ENCODE peak calls at places on chromosomes 5 and 9, in eight cellular contexts. One of them, this sample, is unnamed.

GRCh38 chr5:112833971-112834370 is 27.1 kb upstream of the SRP19 start:
- DNase-seq in body of pancreas: no peak
- DNase-seq in stimulated activated CD8-positive, alpha-beta memory T cell treated with anti-CD3 and anti-CD28 coated beads, Interleukin-7, amount 100 ng/mL, for 1 hour: no peak
- DNase-seq in effector CD4-positive, alpha-beta T cell: no peak
- DNase-seq in stomach: no peak
- DNase-seq in CD4-positive, alpha-beta T cell: no peak
- DNase-seq in HTR-8/SVneo: no peak
- DNase-seq in EH: no peak
- DNase-seq in this sample: no peak

GRCh38 chr5:170393235-170393634 is 4.1 kb upstream of the KCNMB1 start:
- DNase-seq in body of pancreas: no peak
- DNase-seq in stimulated activated CD8-positive, alpha-beta memory T cell treated with anti-CD3 and anti-CD28 coated beads, Interleukin-7, amount 100 ng/mL, for 1 hour: no peak
- DNase-seq in effector CD4-positive, alpha-beta T cell: no peak
- DNase-seq in stomach: no peak
- DNase-seq in CD4-positive, alpha-beta T cell: peak; percentile 12
- DNase-seq in HTR-8/SVneo: no peak
- DNase-seq in EH: peak; percentile 17
- DNase-seq in this sample: no peak

GRCh38 chr5:177105546-177106476 is 19.1 kb downstream of the FGFR4 start:
- DNase-seq in body of pancreas: no peak
- DNase-seq in stimulated activated CD8-positive, alpha-beta memory T cell treated with anti-CD3 and anti-CD28 coated beads, Interleukin-7, amount 100 ng/mL, for 1 hour: no peak
- DNase-seq in effector CD4-positive, alpha-beta T cell: no peak
- DNase-seq in stomach: no peak
- DNase-seq in CD4-positive, alpha-beta T cell: no peak
- DNase-seq in HTR-8/SVneo: no peak
- DNase-seq in EH: no peak
- DNase-seq in this sample: no peak

GRCh38 chr9:27792971-27793689 is 219.8 kb upstream of the C9orf72 start:
- DNase-seq in body of pancreas: no peak
- DNase-seq in stimulated activated CD8-positive, alpha-beta memory T cell treated with anti-CD3 and anti-CD28 coated beads, Interleukin-7, amount 100 ng/mL, for 1 hour: no peak
- DNase-seq in effector CD4-positive, alpha-beta T cell: no peak
- DNase-seq in stomach: no peak
- DNase-seq in CD4-positive, alpha-beta T cell: no peak
- DNase-seq in HTR-8/SVneo: no peak
- DNase-seq in EH: no peak
- DNase-seq in this sample: no peak

GRCh38 chr9:135662758-135663450 is at the start of gene LCN9:
- DNase-seq in body of pancreas: no peak
- DNase-seq in stimulated activated CD8-positive, alpha-beta memory T cell treated with anti-CD3 and anti-CD28 coated beads, Interleukin-7, amount 100 ng/mL, for 1 hour: no peak
- DNase-seq in effector CD4-positive, alpha-beta T cell: no peak
- DNase-seq in stomach: no peak
- DNase-seq in CD4-positive, alpha-beta T cell: no peak
- DNase-seq in HTR-8/SVneo: no peak
- DNase-seq in EH: no peak
- DNase-seq in this sample: no peak

GRCh38 chr5:1420211-1421195 is 24.7 kb downstream of the SLC6A3 start:
- DNase-seq in body of pancreas: no peak
- DNase-seq in stimulated activated CD8-positive, alpha-beta memory T cell treated with anti-CD3 and anti-CD28 coated beads, Interleukin-7, amount 100 ng/mL, for 1 hour: no peak
- DNase-seq in effector CD4-positive, alpha-beta T cell: no peak
- DNase-seq in stomach: no peak
- DNase-seq in CD4-positive, alpha-beta T cell: no peak
- DNase-seq in HTR-8/SVneo: no peak
- DNase-seq in EH: no peak
- DNase-seq in this sample: no peak

GRCh38 chr9:118962426-118962825 is 406.8 kb downstream of the BRINP1 start:
- DNase-seq in body of pancreas: no peak
- DNase-seq in stimulated activated CD8-positive, alpha-beta memory T cell treated with anti-CD3 and anti-CD28 coated beads, Interleukin-7, amount 100 ng/mL, for 1 hour: no peak
- DNase-seq in effector CD4-positive, alpha-beta T cell: no peak
- DNase-seq in stomach: no peak
- DNase-seq in CD4-positive, alpha-beta T cell: no peak
- DNase-seq in HTR-8/SVneo: no peak
- DNase-seq in EH: peak; percentile 40
- DNase-seq in this sample: no peak

GRCh38 chr5:132887326-132887725 is 13.9 kb downstream of the LEAP2 start:
- DNase-seq in body of pancreas: no peak
- DNase-seq in stimulated activated CD8-positive, alpha-beta memory T cell treated with anti-CD3 and anti-CD28 coated beads, Interleukin-7, amount 100 ng/mL, for 1 hour: no peak
- DNase-seq in effector CD4-positive, alpha-beta T cell: no peak
- DNase-seq in stomach: no peak
- DNase-seq in CD4-positive, alpha-beta T cell: no peak
- DNase-seq in HTR-8/SVneo: no peak
- DNase-seq in EH: no peak
- DNase-seq in this sample: no peak

GRCh38 chr9:131781069-131781468 is 41.2 kb upstream of the RAPGEF1 start:
- DNase-seq in body of pancreas: no peak
- DNase-seq in stimulated activated CD8-positive, alpha-beta memory T cell treated with anti-CD3 and anti-CD28 coated beads, Interleukin-7, amount 100 ng/mL, for 1 hour: no peak
- DNase-seq in effector CD4-positive, alpha-beta T cell: no peak
- DNase-seq in stomach: no peak
- DNase-seq in CD4-positive, alpha-beta T cell: no peak
- DNase-seq in HTR-8/SVneo: no peak
- DNase-seq in EH: no peak
- DNase-seq in this sample: no peak

GRCh38 chr9:69951411-69951810 is 92.2 kb upstream of the MAMDC2 start:
- DNase-seq in body of pancreas: no peak
- DNase-seq in stimulated activated CD8-positive, alpha-beta memory T cell treated with anti-CD3 and anti-CD28 coated beads, Interleukin-7, amount 100 ng/mL, for 1 hour: no peak
- DNase-seq in effector CD4-positive, alpha-beta T cell: no peak
- DNase-seq in stomach: no peak
- DNase-seq in CD4-positive, alpha-beta T cell: no peak
- DNase-seq in HTR-8/SVneo: no peak
- DNase-seq in EH: peak; percentile 80
- DNase-seq in this sample: no peak

GRCh38 chr5:99879791-99880511 is 655.2 kb upstream of the FAM174A start:
- DNase-seq in body of pancreas: no peak
- DNase-seq in stimulated activated CD8-positive, alpha-beta memory T cell treated with anti-CD3 and anti-CD28 coated beads, Interleukin-7, amount 100 ng/mL, for 1 hour: no peak
- DNase-seq in effector CD4-positive, alpha-beta T cell: no peak
- DNase-seq in stomach: no peak
- DNase-seq in CD4-positive, alpha-beta T cell: no peak
- DNase-seq in HTR-8/SVneo: no peak
- DNase-seq in EH: no peak
- DNase-seq in this sample: no peak

GRCh38 chr5:82517544-82517943 is 239.4 kb upstream of the RPS23 start:
- DNase-seq in body of pancreas: no peak
- DNase-seq in stimulated activated CD8-positive, alpha-beta memory T cell treated with anti-CD3 and anti-CD28 coated beads, Interleukin-7, amount 100 ng/mL, for 1 hour: no peak
- DNase-seq in effector CD4-positive, alpha-beta T cell: no peak
- DNase-seq in stomach: no peak
- DNase-seq in CD4-positive, alpha-beta T cell: no peak
- DNase-seq in HTR-8/SVneo: no peak
- DNase-seq in EH: no peak
- DNase-seq in this sample: no peak

GRCh38 chr5:159362190-159362589 is 31.9 kb upstream of the IL12B start:
- DNase-seq in body of pancreas: no peak
- DNase-seq in stimulated activated CD8-positive, alpha-beta memory T cell treated with anti-CD3 and anti-CD28 coated beads, Interleukin-7, amount 100 ng/mL, for 1 hour: no peak
- DNase-seq in effector CD4-positive, alpha-beta T cell: no peak
- DNase-seq in stomach: no peak
- DNase-seq in CD4-positive, alpha-beta T cell: no peak
- DNase-seq in HTR-8/SVneo: no peak
- DNase-seq in EH: no peak
- DNase-seq in this sample: no peak

GRCh38 chr9:108166509-108166908 is 676.9 kb upstream of the KLF4 start:
- DNase-seq in body of pancreas: no peak
- DNase-seq in stimulated activated CD8-positive, alpha-beta memory T cell treated with anti-CD3 and anti-CD28 coated beads, Interleukin-7, amount 100 ng/mL, for 1 hour: no peak
- DNase-seq in effector CD4-positive, alpha-beta T cell: no peak
- DNase-seq in stomach: no peak
- DNase-seq in CD4-positive, alpha-beta T cell: no peak
- DNase-seq in HTR-8/SVneo: no peak
- DNase-seq in EH: no peak
- DNase-seq in this sample: no peak

GRCh38 chr9:38068866-38069628 is at the start of gene SHB:
- DNase-seq in body of pancreas: peak; percentile 91
- DNase-seq in stimulated activated CD8-positive, alpha-beta memory T cell treated with anti-CD3 and anti-CD28 coated beads, Interleukin-7, amount 100 ng/mL, for 1 hour: peak; percentile 63
- DNase-seq in effector CD4-positive, alpha-beta T cell: peak; percentile 71
- DNase-seq in stomach: peak; percentile 90
- DNase-seq in CD4-positive, alpha-beta T cell: peak; percentile 82
- DNase-seq in HTR-8/SVneo: peak; percentile 50
- DNase-seq in EH: peak; percentile 77
- DNase-seq in this sample: no peak

GRCh38 chr5:34554656-34555055 is 101.5 kb upstream of the RAI14 start:
- DNase-seq in body of pancreas: no peak
- DNase-seq in stimulated activated CD8-positive, alpha-beta memory T cell treated with anti-CD3 and anti-CD28 coated beads, Interleukin-7, amount 100 ng/mL, for 1 hour: no peak
- DNase-seq in effector CD4-positive, alpha-beta T cell: no peak
- DNase-seq in stomach: no peak
- DNase-seq in CD4-positive, alpha-beta T cell: no peak
- DNase-seq in HTR-8/SVneo: no peak
- DNase-seq in EH: no peak
- DNase-seq in this sample: no peak

GRCh38 chr5:76660360-76660759 is 37.2 kb upstream of the F2RL2 start:
- DNase-seq in body of pancreas: no peak
- DNase-seq in stimulated activated CD8-positive, alpha-beta memory T cell treated with anti-CD3 and anti-CD28 coated beads, Interleukin-7, amount 100 ng/mL, for 1 hour: no peak
- DNase-seq in effector CD4-positive, alpha-beta T cell: no peak
- DNase-seq in stomach: no peak
- DNase-seq in CD4-positive, alpha-beta T cell: no peak
- DNase-seq in HTR-8/SVneo: no peak
- DNase-seq in EH: peak; percentile 62
- DNase-seq in this sample: no peak

GRCh38 chr5:499233-500209 is 24.7 kb downstream of the SLC9A3 start:
- DNase-seq in body of pancreas: no peak
- DNase-seq in stimulated activated CD8-positive, alpha-beta memory T cell treated with anti-CD3 and anti-CD28 coated beads, Interleukin-7, amount 100 ng/mL, for 1 hour: no peak
- DNase-seq in effector CD4-positive, alpha-beta T cell: no peak
- DNase-seq in stomach: no peak
- DNase-seq in CD4-positive, alpha-beta T cell: no peak
- DNase-seq in HTR-8/SVneo: no peak
- DNase-seq in EH: no peak
- DNase-seq in this sample: no peak

GRCh38 chr9:78296208-78296892 is 575 bp upstream of the PSAT1 start:
- DNase-seq in body of pancreas: peak; percentile 90
- DNase-seq in stimulated activated CD8-positive, alpha-beta memory T cell treated with anti-CD3 and anti-CD28 coated beads, Interleukin-7, amount 100 ng/mL, for 1 hour: no peak
- DNase-seq in effector CD4-positive, alpha-beta T cell: no peak
- DNase-seq in stomach: peak; percentile 75
- DNase-seq in CD4-positive, alpha-beta T cell: no peak
- DNase-seq in HTR-8/SVneo: peak; percentile 33
- DNase-seq in EH: peak; percentile 68
- DNase-seq in this sample: no peak

GRCh38 chr5:1784197-1785050 is 15.2 kb downstream of the MRPL36 start:
- DNase-seq in body of pancreas: no peak
- DNase-seq in stimulated activated CD8-positive, alpha-beta memory T cell treated with anti-CD3 and anti-CD28 coated beads, Interleukin-7, amount 100 ng/mL, for 1 hour: no peak
- DNase-seq in effector CD4-positive, alpha-beta T cell: no peak
- DNase-seq in stomach: no peak
- DNase-seq in CD4-positive, alpha-beta T cell: no peak
- DNase-seq in HTR-8/SVneo: no peak
- DNase-seq in EH: no peak
- DNase-seq in this sample: no peak

GRCh38 chr9:107389617-107390071 is 99.9 kb downstream of the KLF4 start:
- DNase-seq in body of pancreas: peak; percentile 29
- DNase-seq in stimulated activated CD8-positive, alpha-beta memory T cell treated with anti-CD3 and anti-CD28 coated beads, Interleukin-7, amount 100 ng/mL, for 1 hour: no peak
- DNase-seq in effector CD4-positive, alpha-beta T cell: no peak
- DNase-seq in stomach: peak; percentile 78
- DNase-seq in CD4-positive, alpha-beta T cell: no peak
- DNase-seq in HTR-8/SVneo: no peak
- DNase-seq in EH: peak; percentile 37
- DNase-seq in this sample: no peak

GRCh38 chr9:126722252-126722921 is 82.5 kb upstream of the ZBTB43 start:
- DNase-seq in body of pancreas: peak; percentile 81
- DNase-seq in stimulated activated CD8-positive, alpha-beta memory T cell treated with anti-CD3 and anti-CD28 coated beads, Interleukin-7, amount 100 ng/mL, for 1 hour: peak; percentile 76
- DNase-seq in effector CD4-positive, alpha-beta T cell: peak; percentile 79
- DNase-seq in stomach: peak; percentile 80
- DNase-seq in CD4-positive, alpha-beta T cell: peak; percentile 90
- DNase-seq in HTR-8/SVneo: peak; percentile 78
- DNase-seq in EH: peak; percentile 65
- DNase-seq in this sample: no peak

GRCh38 chr9:128192601-128193371 is 1.4 kb upstream of the CIZ1 start:
- DNase-seq in body of pancreas: peak; percentile 88
- DNase-seq in stimulated activated CD8-positive, alpha-beta memory T cell treated with anti-CD3 and anti-CD28 coated beads, Interleukin-7, amount 100 ng/mL, for 1 hour: no peak
- DNase-seq in effector CD4-positive, alpha-beta T cell: peak; percentile 31
- DNase-seq in stomach: peak; percentile 87
- DNase-seq in CD4-positive, alpha-beta T cell: no peak
- DNase-seq in HTR-8/SVneo: no peak
- DNase-seq in EH: peak; percentile 97
- DNase-seq in this sample: no peak

GRCh38 chr9:131204285-131204684 is 72.0 kb downstream of the FAM78A start:
- DNase-seq in body of pancreas: no peak
- DNase-seq in stimulated activated CD8-positive, alpha-beta memory T cell treated with anti-CD3 and anti-CD28 coated beads, Interleukin-7, amount 100 ng/mL, for 1 hour: no peak
- DNase-seq in effector CD4-positive, alpha-beta T cell: no peak
- DNase-seq in stomach: no peak
- DNase-seq in CD4-positive, alpha-beta T cell: no peak
- DNase-seq in HTR-8/SVneo: no peak
- DNase-seq in EH: no peak
- DNase-seq in this sample: no peak

GRCh38 chr5:25641140-25641539 is 996.4 kb upstream of the CDH10 start:
- DNase-seq in body of pancreas: no peak
- DNase-seq in stimulated activated CD8-positive, alpha-beta memory T cell treated with anti-CD3 and anti-CD28 coated beads, Interleukin-7, amount 100 ng/mL, for 1 hour: no peak
- DNase-seq in effector CD4-positive, alpha-beta T cell: no peak
- DNase-seq in stomach: no peak
- DNase-seq in CD4-positive, alpha-beta T cell: no peak
- DNase-seq in HTR-8/SVneo: no peak
- DNase-seq in EH: no peak
- DNase-seq in this sample: no peak

GRCh38 chr9:36748322-36748899 is 175.7 kb downstream of the MELK start:
- DNase-seq in body of pancreas: peak; percentile 22
- DNase-seq in stimulated activated CD8-positive, alpha-beta memory T cell treated with anti-CD3 and anti-CD28 coated beads, Interleukin-7, amount 100 ng/mL, for 1 hour: no peak
- DNase-seq in effector CD4-positive, alpha-beta T cell: no peak
- DNase-seq in stomach: peak; percentile 27
- DNase-seq in CD4-positive, alpha-beta T cell: no peak
- DNase-seq in HTR-8/SVneo: peak; percentile 56
- DNase-seq in EH: peak; percentile 65
- DNase-seq in this sample: no peak

GRCh38 chr5:87844449-87844848 is 424.2 kb downstream of the TMEM161B start:
- DNase-seq in body of pancreas: no peak
- DNase-seq in stimulated activated CD8-positive, alpha-beta memory T cell treated with anti-CD3 and anti-CD28 coated beads, Interleukin-7, amount 100 ng/mL, for 1 hour: no peak
- DNase-seq in effector CD4-positive, alpha-beta T cell: no peak
- DNase-seq in stomach: no peak
- DNase-seq in CD4-positive, alpha-beta T cell: no peak
- DNase-seq in HTR-8/SVneo: no peak
- DNase-seq in EH: no peak
- DNase-seq in this sample: no peak

GRCh38 chr9:84296146-84296843 is 44.3 kb downstream of the SLC28A3 start:
- DNase-seq in body of pancreas: no peak
- DNase-seq in stimulated activated CD8-positive, alpha-beta memory T cell treated with anti-CD3 and anti-CD28 coated beads, Interleukin-7, amount 100 ng/mL, for 1 hour: no peak
- DNase-seq in effector CD4-positive, alpha-beta T cell: no peak
- DNase-seq in stomach: no peak
- DNase-seq in CD4-positive, alpha-beta T cell: peak; percentile 6
- DNase-seq in HTR-8/SVneo: peak; percentile 18
- DNase-seq in EH: peak; percentile 77
- DNase-seq in this sample: no peak

This sample was measured in esophagus squamous epithelium.